ENCODE peak calls at places on chromosomes 12 and 14, in nine cellular contexts. N is GM23338, L is adrenal gland, R is endothelial cell, X is neural crest cell, B is Panc1, I is A549, P is brain microvascular endothelial cell, H is glutamatergic neuron. O is an unnamed sample.

GRCh38 chr12:118330421-118331018 is 42.2 kb downstream of the TAOK3 start:
- DNase-seq in L (no peak), B (no peak), R (no peak), N (no peak), X (no peak), I (no peak), H (no peak), P (peak; percentile 68), O (no peak)

GRCh38 chr14:54803396-54803795 is 99.2 kb downstream of the GCH1 start:
- DNase-seq in X (no peak), R (no peak), I (no peak), P (no peak), H (no peak), B (no peak), N (peak; percentile 34), L (peak; percentile 42), O (no peak)

GRCh38 chr14:61051046-61051445 is 70.0 kb downstream of the SLC38A6 start:
- DNase-seq in L (no peak), X (no peak), R (no peak), B (no peak), P (no peak), H (no peak), I (no peak), N (peak; percentile 40), O (no peak)

GRCh38 chr14:93027810-93028723 is 87.7 kb downstream of the ITPK1 start:
- DNase-seq in N (no peak), H (no peak), I (no peak), X (no peak), P (no peak), L (no peak), R (no peak), B (no peak), O (no peak)

GRCh38 chr14:102929349-102930137 is 7.1 kb downstream of the AMN start:
- DNase-seq in H (no peak), X (no peak), R (no peak), L (no peak), N (no peak), I (no peak), B (no peak), P (no peak), O (no peak)

GRCh38 chr14:101031721-101032120 is 128.2 kb upstream of the RTL1 start:
- DNase-seq in I (no peak), R (no peak), X (no peak), H (peak; percentile 1), N (no peak), P (no peak), L (no peak), B (no peak), O (no peak)

GRCh38 chr12:64097346-64098105 is 124.6 kb downstream of the KICS2 start:
- DNase-seq in B (no peak), I (no peak), X (no peak), H (no peak), P (no peak), L (no peak), N (no peak), R (no peak), O (no peak)

GRCh38 chr12:85489194-85489593 is 209.2 kb downstream of the ALX1 start:
- DNase-seq in L (no peak), H (no peak), R (no peak), P (no peak), X (no peak), I (no peak), B (no peak), N (no peak), O (no peak)

GRCh38 chr12:89051065-89051677 is 301.1 kb downstream of the DUSP6 start:
- DNase-seq in L (no peak), H (no peak), B (peak; percentile 51), N (peak; percentile 83), I (peak; percentile 74), R (peak; percentile 44), P (peak; percentile 70), X (peak; percentile 9), O (no peak)

GRCh38 chr12:52121848-52122838 is 42.6 kb downstream of the SMIM41 start:
- DNase-seq in I (peak; percentile 67), P (peak; percentile 22), L (peak; percentile 76), H (peak; percentile 88), R (peak; percentile 75), X (peak; percentile 71), B (no peak), N (peak; percentile 90), O (peak; percentile 52)

GRCh38 chr12:26979733-26980132 is 34.5 kb downstream of the TM7SF3 start:
- DNase-seq in X (no peak), B (no peak), H (no peak), L (no peak), P (no peak), N (no peak), I (no peak), R (no peak), O (no peak)

GRCh38 chr12:57138526-57139272 is 8.7 kb downstream of the LRP1-AS start:
- DNase-seq in B (no peak), P (no peak), I (no peak), L (peak; percentile 74), R (no peak), X (no peak), N (no peak), H (no peak), O (no peak)

GRCh38 chr12:54460317-54460935 is 13.0 kb downstream of the GTSF1 start:
- DNase-seq in X (no peak), P (no peak), R (no peak), I (no peak), N (no peak), L (no peak), B (no peak), H (no peak), O (no peak)
- TF ChIP-seq CTCF in X (no peak), P (no peak), R (no peak), I (no peak), N (no peak), L (no peak), B (peak; percentile 7), H (no peak), O (no peak)

GRCh38 chr14:55843718-55844403 is 263.9 kb downstream of the KTN1 start:
- DNase-seq in R (no peak), L (no peak), N (no peak), X (no peak), H (no peak), I (no peak), P (no peak), B (no peak), O (no peak)
- TF ChIP-seq CTCF in R (peak; percentile 34), L (peak; percentile 35), N (no peak), X (peak; percentile 45), H (peak; percentile 26), I (peak; percentile 52), P (peak; percentile 28), B (peak; percentile 28), O (no peak)

GRCh38 chr14:79602742-79603141 is 608.6 kb downstream of the DIO2 start:
- DNase-seq in X (no peak), B (no peak), R (no peak), I (no peak), N (no peak), P (no peak), L (no peak), H (no peak), O (no peak)

GRCh38 chr14:79602023-79602422 is 609.3 kb downstream of the DIO2 start:
- DNase-seq in X (no peak), I (no peak), R (no peak), L (no peak), N (no peak), H (no peak), P (no peak), B (no peak), O (no peak)

GRCh38 chr14:79608426-79608825 is 602.9 kb downstream of the DIO2 start:
- DNase-seq in N (no peak), I (no peak), L (no peak), X (no peak), H (no peak), B (no peak), R (no peak), P (no peak), O (no peak)

GRCh38 chr14:79601579-79601978 is 609.7 kb downstream of the DIO2 start:
- DNase-seq in I (no peak), B (no peak), L (no peak), R (no peak), N (no peak), P (no peak), X (no peak), H (no peak), O (no peak)

DNA sequence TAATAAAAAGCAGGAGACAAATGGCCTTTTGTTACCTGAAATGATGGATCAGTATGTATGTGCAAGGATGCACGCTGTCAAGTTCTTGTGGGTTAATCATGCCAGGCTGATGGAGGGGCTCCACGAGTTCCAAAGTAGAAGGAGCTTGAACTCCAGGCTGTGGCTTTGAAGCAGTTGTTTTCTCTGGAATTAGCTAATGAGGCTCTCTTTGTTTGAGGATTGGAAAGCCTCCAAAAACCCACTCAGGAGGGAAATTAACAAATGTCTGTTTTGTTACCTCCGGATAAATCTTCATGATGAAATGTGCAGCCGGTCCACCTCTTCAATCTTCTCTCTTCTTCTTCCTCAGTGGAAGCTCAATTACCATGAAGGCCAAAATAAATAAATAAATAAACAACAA is 605.4 kb downstream of the DIO2 start:
- DNase-seq in R (no peak), L (no peak), H (no peak), N (no peak), I (no peak), X (no peak), B (no peak), P (no peak), O (no peak)
- TF ChIP-seq CTCF in R (no peak), L (no peak), H (no peak), N (no peak), I (no peak), X (no peak), B (no peak), P (no peak), O (no peak)

GRCh38 chr14:33810308-33810707 is 140.6 kb downstream of the EGLN3 start:
- DNase-seq in N (no peak), P (no peak), H (no peak), L (no peak), X (no peak), R (no peak), B (no peak), I (no peak), O (no peak)

GRCh38 chr14:33808187-33808586 is 142.7 kb downstream of the EGLN3 start:
- DNase-seq in X (no peak), N (no peak), H (no peak), L (no peak), B (no peak), R (no peak), I (no peak), P (no peak), O (no peak)

GRCh38 chr14:33809456-33809855 is 141.4 kb downstream of the EGLN3 start:
- DNase-seq in N (no peak), R (no peak), L (no peak), X (no peak), B (no peak), H (no peak), P (no peak), I (no peak), O (no peak)

GRCh38 chr14:33805593-33805992 is 145.3 kb downstream of the EGLN3 start:
- DNase-seq in X (no peak), B (no peak), H (no peak), N (no peak), P (no peak), I (no peak), L (no peak), R (no peak), O (no peak)

DNA sequence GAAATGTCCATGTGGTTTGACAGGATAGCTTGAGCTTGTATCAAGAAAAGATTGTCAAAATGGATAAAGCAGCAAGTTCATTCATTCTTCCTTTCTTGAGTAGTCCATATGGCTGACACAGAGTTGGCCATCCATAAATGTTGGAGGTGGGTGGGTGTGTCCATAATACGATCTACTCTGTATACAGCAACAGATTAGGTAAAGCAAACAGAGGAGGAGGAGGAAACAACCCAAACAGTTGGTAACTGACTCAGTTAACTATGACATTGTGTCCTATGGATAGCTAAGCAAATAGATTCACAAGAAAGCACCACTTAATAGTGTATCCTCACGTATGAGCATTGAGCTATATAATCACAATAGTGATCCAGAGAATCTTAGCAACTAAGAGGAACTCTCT is 144.0 kb downstream of the EGLN3 start:
- DNase-seq in I (no peak), N (no peak), R (no peak), B (no peak), P (no peak), L (no peak), H (no peak), X (no peak), O (no peak)
- TF ChIP-seq CTCF in I (no peak), N (no peak), R (no peak), B (no peak), P (no peak), L (no peak), H (no peak), X (no peak), O (no peak)